ENCODE peak calls at places on chromosomes 1 and 21, in ten cellular contexts. K, S, F, H, R, D, C, O, X and Y are unnamed samples.

GRCh38 chr1:47872871-47873270 is 124.3 kb downstream of the TRABD2B start:
- DNase-seq in K (no peak), S (no peak), F (no peak), H (no peak), R (no peak), D (no peak), C (no peak), O (no peak), X (no peak), Y (no peak)

GRCh38 chr1:196649990-196650389 is 1.9 kb upstream of the CFH start:
- DNase-seq in K (no peak), S (no peak), F (no peak), H (no peak), R (no peak), D (no peak), C (no peak), O (no peak), X (no peak), Y (peak)

GRCh38 chr1:5640845-5641244 is 351.4 kb downstream of the NPHP4 start:
- DNase-seq in K (no peak), S (no peak), F (no peak), H (no peak), R (peak), D (no peak), C (no peak), O (no peak), X (no peak), Y (peak)

GRCh38 chr21:41149199-41149598 is 18.8 kb upstream of the BACE2 start:
- DNase-seq in K (no peak), S (no peak), F (no peak), H (no peak), R (no peak), D (no peak), C (no peak), O (no peak), X (no peak), Y (peak)

GRCh38 chr1:29259802-29260441 is 23.6 kb downstream of the PTPRU start:
- DNase-seq in K (no peak), S (no peak), F (no peak), H (no peak), R (peak), D (no peak), C (no peak), O (peak), X (peak), Y (peak)

GRCh38 chr1:48228156-48228555 is 5.6 kb downstream of the SLC5A9 start:
- DNase-seq in K (no peak), S (no peak), F (no peak), H (no peak), R (peak), D (no peak), C (no peak), O (peak), X (no peak), Y (peak)

GRCh38 chr1:22922640-22923039 is 50.0 kb downstream of the LACTBL1 start:
- DNase-seq in K (no peak), S (no peak), F (no peak), H (no peak), R (no peak), D (no peak), C (no peak), O (no peak), X (no peak), Y (no peak)

GRCh38 chr1:86913399-86913895 is 479 bp downstream of the SELENOF start:
- DNase-seq in K (no peak), S (peak), F (peak), H (peak), R (peak), D (peak), C (peak), O (no peak), X (peak), Y (peak)

GRCh38 chr1:8266436-8267165 is 51.3 kb upstream of the SLC45A1 start:
- DNase-seq in K (no peak), S (no peak), F (no peak), H (no peak), R (peak), D (no peak), C (no peak), O (no peak), X (no peak), Y (peak)

GRCh38 chr1:199747984-199748383 is 279.5 kb upstream of the NR5A2 start:
- DNase-seq in K (no peak), S (no peak), F (no peak), H (no peak), R (peak), D (no peak), C (no peak), O (peak), X (no peak), Y (peak)

GRCh38 chr1:55214903-55215193 is 316 bp downstream of the USP24 start:
- DNase-seq in K (no peak), S (no peak), F (no peak), H (no peak), R (peak), D (peak), C (no peak), O (peak), X (peak), Y (peak)

GRCh38 chr1:168714012-168714411 is 15.0 kb downstream of the DPT start:
- DNase-seq in K (no peak), S (no peak), F (no peak), H (no peak), R (no peak), D (no peak), C (no peak), O (no peak), X (no peak), Y (no peak)

GRCh38 chr1:112870887-112871646 is 84.9 kb downstream of the SLC16A1 start:
- DNase-seq in K (no peak), S (no peak), F (no peak), H (no peak), R (no peak), D (no peak), C (no peak), O (no peak), X (no peak), Y (no peak)

GRCh38 chr1:9010781-9011323 is 15.4 kb downstream of the SLC2A7 start:
- DNase-seq in K (no peak), S (no peak), F (no peak), H (no peak), R (no peak), D (no peak), C (no peak), O (no peak), X (no peak), Y (no peak)

GRCh38 chr1:167630568-167631385 is 745 bp downstream of the RCSD1 start:
- DNase-seq in K (no peak), S (no peak), F (no peak), H (no peak), R (no peak), D (no peak), C (peak), O (no peak), X (no peak), Y (peak)

GRCh38 chr1:72018562-72018961 is 263.8 kb downstream of the NEGR1 start:
- DNase-seq in K (no peak), S (no peak), F (no peak), H (no peak), R (peak), D (no peak), C (no peak), O (peak), X (no peak), Y (no peak)

GRCh38 chr21:17780539-17780938 is 38.6 kb downstream of the C21orf91 start:
- DNase-seq in K (no peak), S (no peak), F (peak), H (no peak), R (no peak), D (peak), C (peak), O (no peak), X (no peak), Y (no peak)

GRCh38 chr21:45830221-45830640 is 151.3 kb upstream of the COL6A1 start:
- DNase-seq in K (no peak), S (no peak), F (no peak), H (no peak), R (no peak), D (no peak), C (no peak), O (no peak), X (no peak), Y (no peak)

GRCh38 chr1:221923921-221924598 is 182.2 kb upstream of the DUSP10 start:
- DNase-seq in K (no peak), S (no peak), F (no peak), H (no peak), R (no peak), D (no peak), C (no peak), O (no peak), X (peak), Y (no peak)

GRCh38 chr1:162030741-162031280 is 7.1 kb upstream of the OLFML2B start:
- DNase-seq in K (no peak), S (no peak), F (no peak), H (no peak), R (no peak), D (no peak), C (no peak), O (no peak), X (no peak), Y (no peak)

GRCh38 chr1:112735752-112736151 is 20.6 kb upstream of the PPM1J start:
- DNase-seq in K (no peak), S (peak), F (no peak), H (no peak), R (no peak), D (no peak), C (no peak), O (no peak), X (no peak), Y (no peak)

GRCh38 chr1:39142394-39143060 is 62.0 kb upstream of the MACF1 start:
- DNase-seq in K (no peak), S (no peak), F (no peak), H (no peak), R (peak), D (no peak), C (no peak), O (peak), X (no peak), Y (peak)

GRCh38 chr1:6245086-6245868 is 1.3 kb downstream of the HES3 start:
- DNase-seq in K (peak), S (peak), F (peak), H (no peak), R (peak), D (peak), C (peak), O (peak), X (peak), Y (peak)

GRCh38 chr1:31788825-31789256 is 24.7 kb upstream of the ADGRB2 start:
- DNase-seq in K (no peak), S (peak), F (no peak), H (peak), R (no peak), D (no peak), C (peak), O (no peak), X (peak), Y (no peak)

GRCh38 chr1:77762072-77762476 is 2.4 kb upstream of the USP33 start:
- DNase-seq in K (no peak), S (no peak), F (no peak), H (no peak), R (no peak), D (no peak), C (no peak), O (no peak), X (peak), Y (no peak)

GRCh38 chr21:17901458-17902092 is 82.4 kb upstream of the C21orf91 start:
- DNase-seq in K (no peak), S (no peak), F (no peak), H (no peak), R (no peak), D (no peak), C (no peak), O (no peak), X (no peak), Y (no peak)